ENCODE peak calls at places on chromosomes 3 and 15, in four cellular contexts. One of them, this sample, is unnamed. For H3K4me1, the result is how much of the 10 kb centered on the place peaks cover.

GRCh38 chr3:123383101-123384053 is 65.5 kb downstream of the ADCY5 start:
- DNase-seq in hepatocyte: no peak
- DNase-seq in cardiac muscle cell: peak
- DNase-seq in left ventricle myocardium inferior: peak
- DNase-seq in this sample: no peak

GRCh38 chr3:100526613-100527346 is 34.4 kb downstream of the TMEM45A start:
- DNase-seq in left ventricle myocardium inferior: no peak
- DNase-seq in cardiac muscle cell: no peak
- DNase-seq in hepatocyte: no peak
- DNase-seq in this sample: no peak

GRCh38 chr15:68608206-68608843 is 29.5 kb downstream of the CORO2B start:
- DNase-seq in left ventricle myocardium inferior: peak
- DNase-seq in hepatocyte: peak
- DNase-seq in cardiac muscle cell: peak
- DNase-seq in this sample: no peak

GRCh38 chr3:128282392-128283196 is 129.3 kb downstream of the EEFSEC start:
- DNase-seq in left ventricle myocardium inferior: peak
- DNase-seq in cardiac muscle cell: no peak
- DNase-seq in hepatocyte: no peak
- DNase-seq in this sample: no peak

GRCh38 chr15:24684313-24684712 is 8.7 kb downstream of the NPAP1 start:
- DNase-seq in left ventricle myocardium inferior: no peak
- DNase-seq in hepatocyte: no peak
- DNase-seq in cardiac muscle cell: no peak
- DNase-seq in this sample: no peak

GRCh38 chr3:129039271-129040038 is 21.1 kb upstream of the GP9 start:
- DNase-seq in hepatocyte: peak
- DNase-seq in cardiac muscle cell: peak
- DNase-seq in left ventricle myocardium inferior: no peak
- DNase-seq in this sample: no peak

GRCh38 chr3:168988867-168989266 is 674.6 kb downstream of the MECOM start:
- DNase-seq in left ventricle myocardium inferior: no peak
- DNase-seq in hepatocyte: no peak
- DNase-seq in cardiac muscle cell: no peak
- DNase-seq in this sample: no peak

GRCh38 chr3:103127116-103127630 is 692.4 kb downstream of the ZPLD1 start:
- DNase-seq in cardiac muscle cell: no peak
- DNase-seq in hepatocyte: no peak
- DNase-seq in left ventricle myocardium inferior: no peak
- DNase-seq in this sample: no peak

GRCh38 chr3:130834476-130834875 is 59.4 kb upstream of the ATP2C1 start:
- DNase-seq in left ventricle myocardium inferior: no peak
- DNase-seq in hepatocyte: peak
- DNase-seq in cardiac muscle cell: no peak
- DNase-seq in this sample: no peak

GRCh38 chr15:59691194-59691805 is 2.2 kb upstream of the BNIP2 start:
- DNase-seq in hepatocyte: peak
- DNase-seq in left ventricle myocardium inferior: no peak
- DNase-seq in cardiac muscle cell: peak
- DNase-seq in this sample: no peak

GRCh38 chr3:42780892-42781700 is 8.0 kb upstream of the CCDC13 start:
- DNase-seq in left ventricle myocardium inferior: no peak
- DNase-seq in hepatocyte: peak
- DNase-seq in cardiac muscle cell: peak
- DNase-seq in this sample: no peak

GRCh38 chr15:40845511-40846284 is 1.9 kb downstream of the SPINT1 start:
- DNase-seq in hepatocyte: peak
- DNase-seq in cardiac muscle cell: no peak
- DNase-seq in left ventricle myocardium inferior: no peak
- DNase-seq in this sample: peak

GRCh38 chr15:79093352-79093935 is 2.9 kb upstream of the RASGRF1 start:
- DNase-seq in hepatocyte: no peak
- DNase-seq in cardiac muscle cell: no peak
- DNase-seq in left ventricle myocardium inferior: no peak
- DNase-seq in this sample: peak

GRCh38 chr15:58405865-58406264 is 25.9 kb upstream of the LIPC start:
- DNase-seq in hepatocyte: no peak
- DNase-seq in cardiac muscle cell: no peak
- DNase-seq in left ventricle myocardium inferior: no peak
- DNase-seq in this sample: no peak

GRCh38 chr3:126023390-126023789 is 54.4 kb downstream of the ROPN1B start:
- DNase-seq in cardiac muscle cell: peak
- DNase-seq in left ventricle myocardium inferior: no peak
- DNase-seq in hepatocyte: no peak
- DNase-seq in this sample: no peak

GRCh38 chr15:28984421-28985375 is 98.9 kb downstream of the APBA2 start:
- DNase-seq in hepatocyte: peak
- DNase-seq in cardiac muscle cell: peak
- DNase-seq in left ventricle myocardium inferior: no peak
- DNase-seq in this sample: no peak

GRCh38 chr3:57805674-57806073 is 49.6 kb downstream of the SLMAP start:
- DNase-seq in cardiac muscle cell: no peak
- DNase-seq in left ventricle myocardium inferior: no peak
- DNase-seq in hepatocyte: peak
- DNase-seq in this sample: no peak

GRCh38 chr15:80010131-80010673 is 39.2 kb upstream of the BCL2A1 start:
- DNase-seq in left ventricle myocardium inferior: no peak
- DNase-seq in hepatocyte: no peak
- DNase-seq in cardiac muscle cell: no peak
- DNase-seq in this sample: no peak

GRCh38 chr15:77419836-77420609 is at the start of gene PEAK1:
- DNase-seq in left ventricle myocardium inferior: peak
- DNase-seq in cardiac muscle cell: peak
- DNase-seq in hepatocyte: peak
- DNase-seq in this sample: peak

GRCh38 chr15:77420610-77421369 is at the start of gene HMG20A:
- DNase-seq in cardiac muscle cell: peak
- DNase-seq in hepatocyte: peak
- DNase-seq in left ventricle myocardium inferior: peak
- DNase-seq in this sample: peak

GRCh38 chr15:77419050-77419835 is 661 bp downstream of the PEAK1 start:
- DNase-seq in left ventricle myocardium inferior: peak
- DNase-seq in hepatocyte: peak
- DNase-seq in cardiac muscle cell: peak
- DNase-seq in this sample: peak

GRCh38 chr15:77418341-77419049 is 1.4 kb downstream of the PEAK1 start:
- DNase-seq in left ventricle myocardium inferior: no peak
- DNase-seq in hepatocyte: no peak
- DNase-seq in cardiac muscle cell: no peak
- DNase-seq in this sample: no peak

DNA sequence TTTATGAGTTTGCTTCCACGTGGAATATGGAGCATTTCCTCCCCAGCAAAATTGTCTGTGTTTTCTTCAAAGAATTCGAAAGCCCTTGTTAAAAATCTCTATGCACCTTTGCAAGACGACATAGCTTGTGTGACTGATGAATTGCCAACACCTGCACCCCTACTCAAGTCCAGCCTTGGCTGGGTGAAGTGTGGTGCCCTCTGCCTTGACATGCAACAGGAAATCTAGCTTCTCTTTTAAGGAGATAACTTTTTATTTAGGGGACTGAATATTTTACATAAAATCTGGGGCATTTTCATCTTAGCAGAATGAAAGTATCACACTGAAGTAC is 647 bp downstream of the HMG20A start:
- DNase-seq in hepatocyte: peak
- DNase-seq in cardiac muscle cell: peak
- DNase-seq in left ventricle myocardium inferior: no peak
- DNase-seq in this sample: no peak
- H3K4me1 ChIP-seq in hepatocyte: under half
- H3K4me1 ChIP-seq in cardiac muscle cell: under half
- H3K4me1 ChIP-seq in left ventricle myocardium inferior: half or more
- H3K4me1 ChIP-seq in this sample: under half

GRCh38 chr3:107242579-107242978 is 134.7 kb upstream of the CCDC54 start:
- DNase-seq in hepatocyte: no peak
- DNase-seq in cardiac muscle cell: no peak
- DNase-seq in left ventricle myocardium inferior: no peak
- DNase-seq in this sample: no peak

GRCh38 chr3:107239703-107240102 is 137.5 kb upstream of the CCDC54 start:
- DNase-seq in cardiac muscle cell: no peak
- DNase-seq in left ventricle myocardium inferior: no peak
- DNase-seq in hepatocyte: no peak
- DNase-seq in this sample: no peak

GRCh38 chr3:107238787-107239186 is 138.5 kb upstream of the CCDC54 start:
- DNase-seq in left ventricle myocardium inferior: no peak
- DNase-seq in hepatocyte: no peak
- DNase-seq in cardiac muscle cell: no peak
- DNase-seq in this sample: no peak

GRCh38 chr3:107240183-107241091 is 136.8 kb upstream of the CCDC54 start:
- DNase-seq in hepatocyte: peak
- DNase-seq in cardiac muscle cell: peak
- DNase-seq in left ventricle myocardium inferior: peak
- DNase-seq in this sample: peak

GRCh38 chr3:107241217-107241616 is 136.0 kb upstream of the CCDC54 start:
- DNase-seq in hepatocyte: peak
- DNase-seq in cardiac muscle cell: peak
- DNase-seq in left ventricle myocardium inferior: peak
- DNase-seq in this sample: no peak
- H3K27ac ChIP-seq in hepatocyte: peak
- H3K27ac ChIP-seq in cardiac muscle cell: no peak
- H3K27ac ChIP-seq in left ventricle myocardium inferior: peak
- H3K27ac ChIP-seq in this sample: peak

GRCh38 chr3:46282696-46283095 is 40.4 kb downstream of the CCR3 start:
- DNase-seq in cardiac muscle cell: no peak
- DNase-seq in left ventricle myocardium inferior: no peak
- DNase-seq in hepatocyte: no peak
- DNase-seq in this sample: no peak
- H3K4me1 ChIP-seq in cardiac muscle cell: under half
- H3K4me1 ChIP-seq in left ventricle myocardium inferior: under half
- H3K4me1 ChIP-seq in hepatocyte: under half
- H3K4me1 ChIP-seq in this sample: under half

DNA sequence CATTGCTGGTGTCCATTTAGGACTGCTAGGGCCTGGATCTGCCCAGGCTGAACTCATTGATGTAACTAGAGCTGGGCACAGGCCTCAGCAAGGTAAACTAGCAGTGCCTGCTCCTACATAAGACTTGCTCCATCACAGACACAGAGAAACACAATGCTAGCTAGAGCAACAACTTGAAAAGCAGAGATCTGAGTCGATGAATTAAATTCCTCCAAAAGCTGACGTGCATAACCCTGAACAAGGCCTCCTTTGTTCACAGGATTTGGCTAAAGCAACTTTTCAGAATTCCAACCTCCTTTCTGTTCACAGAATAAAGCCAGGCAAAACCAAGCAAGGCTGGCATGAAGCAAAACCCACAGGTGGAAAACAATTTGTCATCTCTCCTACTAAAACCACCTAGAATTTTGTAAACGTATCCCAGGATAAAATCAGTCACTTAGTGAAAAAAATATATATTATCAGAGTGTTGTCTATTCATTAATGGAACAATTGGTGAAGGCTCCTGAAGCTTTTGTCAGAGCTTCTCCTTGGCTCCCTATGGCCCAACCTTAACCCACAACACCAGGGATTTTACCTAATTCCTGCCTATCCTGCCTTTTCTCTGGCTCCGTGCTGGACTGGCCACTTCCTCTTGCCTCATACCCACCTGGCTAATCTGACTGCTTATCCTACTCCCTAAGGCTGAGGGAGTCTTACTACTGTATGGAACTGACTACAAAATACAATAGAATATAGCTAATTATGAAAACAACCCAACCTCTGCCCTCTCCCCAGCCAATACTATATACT is 39.9 kb downstream of the PLCH1 start:
- DNase-seq in left ventricle myocardium inferior: no peak
- DNase-seq in hepatocyte: no peak
- DNase-seq in cardiac muscle cell: no peak
- DNase-seq in this sample: no peak
- H3K27ac ChIP-seq in left ventricle myocardium inferior: peak
- H3K27ac ChIP-seq in hepatocyte: no peak
- H3K27ac ChIP-seq in cardiac muscle cell: peak
- H3K27ac ChIP-seq in this sample: no peak

This sample was measured in RWPE2.